ENCODE peak calls at places on chromosomes 3 and 15, in five cellular contexts. F is HL-60, J is GM10248, T is heart right ventricle, O is foreskin keratinocyte. V is an unnamed sample.

GRCh38 chr3:15280853-15281532 is 51.4 kb downstream of the SH3BP5 start:
- DNase-seq in F (no peak), J (no peak), T (no peak), O (no peak), V (no peak)

GRCh38 chr3:8441969-8442559 is 59.6 kb upstream of the LMCD1 start:
- DNase-seq in F (peak; percentile 3), J (peak; percentile 35), T (no peak), O (peak; percentile 42), V (no peak)

GRCh38 chr3:184712579-184713355 is 903 bp upstream of the MAGEF1 start:
- DNase-seq in F (no peak), J (no peak), T (no peak), O (peak; percentile 17), V (no peak)

GRCh38 chr3:189167027-189167766 is 4.6 kb upstream of the TPRG1 start:
- DNase-seq in F (no peak), J (no peak), T (no peak), O (peak; percentile 80), V (no peak)

GRCh38 chr3:111080357-111080937 is 8.8 kb downstream of the NECTIN3 start:
- DNase-seq in F (no peak), J (no peak), T (no peak), O (peak; percentile 63), V (no peak)

GRCh38 chr15:63712828-63713520 is 115.8 kb downstream of the FBXL22 start:
- DNase-seq in F (no peak), J (peak; percentile 55), T (no peak), O (no peak), V (no peak)

GRCh38 chr15:88918738-88919137 is 5.6 kb upstream of the MFGE8 start:
- DNase-seq in F (peak; percentile 41), J (no peak), T (peak; percentile 28), O (peak; percentile 99), V (no peak)

GRCh38 chr3:54866221-54866620 is 61.6 kb downstream of the LRTM1 start:
- DNase-seq in F (no peak), J (no peak), T (no peak), O (no peak), V (no peak)

GRCh38 chr3:10835406-10835805 is 19.4 kb downstream of the SLC6A11 start:
- DNase-seq in F (peak; percentile 41), J (no peak), T (no peak), O (no peak), V (no peak)

GRCh38 chr15:75029378-75030022 is 6.1 kb downstream of the PPCDC start:
- DNase-seq in F (peak; percentile 93), J (peak; percentile 79), T (peak; percentile 94), O (peak; percentile 77), V (peak; percentile 82)
- TF ChIP-seq CTCF in F (peak; percentile 85), J (peak; percentile 95), T (peak; percentile 95), O (peak; percentile 97), V (peak; percentile 98)

DNA sequence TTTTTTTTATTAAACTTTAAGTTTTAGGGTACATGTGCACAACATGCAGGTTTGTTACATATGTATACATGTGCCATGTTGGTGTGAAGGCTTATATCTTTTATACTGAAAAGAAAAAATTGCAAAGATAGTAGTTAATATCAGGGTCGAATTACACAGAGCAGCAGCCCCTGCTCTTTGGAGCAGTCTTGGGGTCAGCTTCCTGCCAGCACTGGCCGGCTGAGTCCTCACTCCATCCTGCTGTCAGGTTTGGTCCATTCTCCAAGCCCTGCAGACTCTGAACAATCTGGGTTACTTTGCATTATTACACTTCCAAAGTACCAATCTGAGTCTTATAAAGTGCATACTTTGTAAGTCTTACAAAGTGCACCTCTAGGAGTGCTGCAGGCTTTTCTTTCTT is 66.0 kb downstream of the COL8A1 start:
- DNase-seq in F (no peak), J (no peak), T (no peak), O (no peak), V (no peak)
- TF ChIP-seq CTCF in F (no peak), J (no peak), T (no peak), O (no peak), V (no peak)

DNA sequence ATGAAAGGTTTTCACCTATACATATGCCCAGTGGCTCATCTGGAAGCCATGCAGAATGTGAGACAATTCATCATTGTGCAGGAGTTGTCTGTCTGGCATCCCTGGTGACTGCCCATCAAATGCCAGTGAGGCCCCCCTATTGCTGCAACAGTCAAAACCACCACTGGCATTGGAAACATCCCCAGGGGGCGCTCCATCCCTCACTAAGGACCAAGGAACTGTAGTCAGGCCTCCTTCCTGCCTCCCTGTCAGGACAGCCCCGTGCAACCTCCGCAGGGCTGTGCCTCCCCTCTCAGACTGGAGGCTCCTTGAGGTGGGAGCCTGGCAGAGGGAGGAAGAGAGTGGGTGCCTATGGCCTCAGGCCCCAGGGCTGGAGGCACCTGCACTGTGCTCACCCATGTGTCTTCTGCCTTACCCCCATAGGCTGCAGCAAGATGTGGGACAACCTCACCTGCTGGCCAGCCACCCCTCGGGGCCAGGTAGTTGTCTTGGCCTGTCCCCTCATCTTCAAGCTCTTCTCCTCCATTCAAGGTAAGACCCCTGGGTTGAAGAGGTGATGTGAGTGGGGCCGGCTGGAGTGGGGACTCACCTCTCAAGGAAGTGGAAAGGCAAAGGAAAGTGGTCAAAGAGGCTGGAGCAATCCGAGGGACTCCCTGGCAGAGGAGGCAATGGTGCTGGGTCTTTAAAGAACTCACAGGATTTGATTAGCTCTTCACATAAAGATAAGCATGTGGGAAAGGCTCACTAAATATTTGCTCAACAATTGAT is 16.5 kb downstream of the VIPR1 start:
- DNase-seq in F (peak; percentile 25), J (no peak), T (peak; percentile 33), O (no peak), V (no peak)
- TF ChIP-seq CTCF in F (no peak), J (peak; percentile 15), T (no peak), O (peak; percentile 32), V (no peak)

DNA sequence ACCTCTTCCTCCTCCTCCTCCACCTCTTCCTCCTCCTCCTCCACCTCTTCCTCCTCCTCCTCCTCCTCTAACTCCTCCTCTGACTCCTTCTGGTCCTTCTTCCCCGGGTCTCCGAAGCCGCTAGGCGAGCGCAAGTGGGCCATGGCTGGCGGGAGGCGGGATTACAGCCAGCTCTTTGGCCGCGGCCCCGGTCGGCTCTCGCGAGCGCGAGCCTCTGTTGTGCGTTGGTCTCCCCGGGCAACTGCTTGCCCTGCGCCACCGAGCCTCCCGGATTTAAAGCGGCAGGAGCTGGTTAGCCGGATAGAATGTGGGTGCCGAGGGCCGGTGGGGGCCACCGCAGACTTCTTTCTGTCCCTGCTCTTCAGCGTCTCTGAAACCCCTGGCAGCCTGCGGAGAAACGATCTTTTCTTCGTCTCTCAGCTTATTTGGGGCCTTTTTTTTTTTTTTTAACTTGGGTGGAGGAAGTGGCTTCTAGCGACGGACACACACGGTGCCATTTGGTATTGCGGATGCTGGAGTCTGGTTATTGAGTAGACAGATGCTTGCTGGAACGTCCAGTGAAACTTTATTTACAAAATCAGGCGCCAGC is at the start of gene ERICH6:
- DNase-seq in F (peak; percentile 89), J (peak; percentile 93), T (peak; percentile 93), O (peak; percentile 81), V (peak; percentile 76)
- TF ChIP-seq CTCF in F (no peak), J (no peak), T (peak; percentile 26), O (peak; percentile 25), V (no peak)

GRCh38 chr3:101279765-101280385 is 40.5 kb downstream of the IMPG2 start:
- DNase-seq in F (no peak), J (no peak), T (no peak), O (peak; percentile 66), V (no peak)

GRCh38 chr3:101279162-101279561 is 41.2 kb downstream of the IMPG2 start:
- DNase-seq in F (no peak), J (no peak), T (no peak), O (peak; percentile 63), V (no peak)

GRCh38 chr3:101284757-101285156 is 35.6 kb downstream of the IMPG2 start:
- DNase-seq in F (no peak), J (no peak), T (no peak), O (no peak), V (no peak)

DNA sequence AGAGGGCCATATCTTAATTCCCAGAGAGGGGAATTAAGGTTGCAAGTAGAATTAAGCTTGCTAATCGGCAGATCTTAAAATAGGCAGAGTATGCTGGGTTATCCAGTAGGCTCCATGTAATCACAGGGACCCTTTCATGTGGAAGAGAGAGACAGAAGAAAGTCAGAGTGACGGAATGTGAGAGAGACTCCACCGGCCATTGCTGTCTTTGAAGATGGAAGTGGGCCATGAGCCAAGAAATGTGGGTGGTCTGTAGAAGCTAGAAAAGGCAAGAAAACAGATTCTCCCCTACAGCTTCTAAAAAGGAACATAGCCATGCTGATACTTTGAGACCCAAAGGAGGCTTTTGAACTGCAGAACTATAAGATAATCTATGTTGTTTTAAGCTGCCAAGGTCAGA is 38.8 kb downstream of the IMPG2 start:
- DNase-seq in F (no peak), J (no peak), T (no peak), O (no peak), V (peak; percentile 72)
- TF ChIP-seq CTCF in F (no peak), J (no peak), T (no peak), O (no peak), V (no peak)

DNA sequence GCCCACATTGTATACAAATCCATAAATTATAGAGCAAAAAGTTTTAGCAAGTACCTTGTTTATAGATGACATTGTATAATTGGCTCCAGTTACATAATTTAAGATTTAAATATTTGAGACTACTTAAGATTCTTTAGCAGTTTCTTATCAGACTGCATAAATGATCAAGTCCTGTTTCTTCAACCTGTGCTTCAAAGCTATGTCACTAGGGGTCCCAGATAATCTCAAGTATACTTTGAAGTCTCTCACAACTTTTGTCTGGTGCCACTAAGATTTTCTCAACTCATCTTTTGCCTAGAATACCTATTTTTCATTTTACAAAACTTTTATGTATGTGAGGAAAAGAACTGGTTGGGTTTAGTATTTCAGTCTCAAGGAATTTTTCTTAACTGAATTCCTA is 205.5 kb downstream of the STAG1 start:
- DNase-seq in F (no peak), J (no peak), T (no peak), O (no peak), V (no peak)
- TF ChIP-seq CTCF in F (no peak), J (no peak), T (no peak), O (peak; percentile 26), V (no peak)

GRCh38 chr3:106824856-106825255 is 552.4 kb upstream of the CCDC54 start:
- DNase-seq in F (no peak), J (no peak), T (no peak), O (peak; percentile 28), V (no peak)
- TF ChIP-seq CTCF in F (peak; percentile 2), J (peak; percentile 18), T (peak; percentile 54), O (peak; percentile 49), V (no peak)